ENCODE peak calls at places on chromosomes 3 and 15, in five cellular contexts. O is HT1080, T is cardiac fibroblast, D is hippocampal formation, P is RPMI8226. Z is an unnamed sample.

GRCh38 chr15:67202091-67202490 is 52.4 kb downstream of the AAGAB start:
- DNase-seq in O (no peak), T (no peak), D (no peak), P (no peak), Z (no peak)

GRCh38 chr15:50786871-50787270 is 21.4 kb upstream of the SPPL2A start:
- DNase-seq in O (no peak), T (no peak), D (no peak), P (no peak), Z (no peak)

GRCh38 chr3:119589087-119589773 is 8.5 kb upstream of the PLA1A start:
- DNase-seq in O (no peak), T (no peak), D (no peak), P (no peak), Z (no peak)

GRCh38 chr3:132595036-132595435 is 2.0 kb upstream of the ACKR4 start:
- DNase-seq in O (peak), T (peak), D (no peak), P (no peak), Z (no peak)

GRCh38 chr15:58355352-58355964 is 76.3 kb upstream of the LIPC start:
- DNase-seq in O (no peak), T (no peak), D (no peak), P (no peak), Z (no peak)

GRCh38 chr3:9820543-9820942 is 10.5 kb downstream of the TTLL3 start:
- DNase-seq in O (no peak), T (no peak), D (no peak), P (no peak), Z (no peak)

GRCh38 chr3:158261371-158261991 is 151.6 kb downstream of the RSRC1 start:
- DNase-seq in O (no peak), T (peak), D (no peak), P (no peak), Z (no peak)

GRCh38 chr3:458614-459375 is 262.2 kb downstream of the CHL1 start:
- DNase-seq in O (no peak), T (no peak), D (no peak), P (no peak), Z (no peak)

GRCh38 chr15:30649952-30650929 is 24.3 kb downstream of the ARHGAP11B start:
- DNase-seq in O (peak), T (peak), D (no peak), P (no peak), Z (no peak)

GRCh38 chr3:40608091-40608490 is 83.3 kb downstream of the ZNF621 start:
- DNase-seq in O (no peak), T (no peak), D (no peak), P (no peak), Z (no peak)

GRCh38 chr3:37712918-37713819 is 148.5 kb upstream of the CTDSPL start:
- DNase-seq in O (peak), T (peak), D (no peak), P (no peak), Z (no peak)

GRCh38 chr15:28086175-28086703 is 12.9 kb downstream of the OCA2 start:
- DNase-seq in O (peak), T (peak), D (no peak), P (peak), Z (peak)

GRCh38 chr15:72968531-72968922 is 83.7 kb upstream of the NEO1 start:
- DNase-seq in O (no peak), T (peak), D (no peak), P (peak), Z (no peak)

GRCh38 chr15:79970921-79971434 is at the start of gene BCL2A1:
- DNase-seq in O (peak), T (peak), D (no peak), P (peak), Z (no peak)

GRCh38 chr3:112089956-112090898 is 4.0 kb downstream of the C3orf52 start:
- DNase-seq in O (no peak), T (no peak), D (no peak), P (no peak), Z (no peak)

GRCh38 chr3:156787926-156788663 is 38.1 kb upstream of the LEKR1 start:
- DNase-seq in O (peak), T (peak), D (no peak), P (no peak), Z (no peak)

GRCh38 chr3:107143206-107143605 is 234.0 kb upstream of the CCDC54 start:
- DNase-seq in O (no peak), T (no peak), D (no peak), P (peak), Z (no peak)

GRCh38 chr3:31227152-31227581 is 305.6 kb upstream of the STT3B start:
- DNase-seq in O (no peak), T (no peak), D (no peak), P (peak), Z (no peak)

GRCh38 chr3:126258670-126259069 is 78.3 kb upstream of the ALDH1L1 start:
- DNase-seq in O (peak), T (no peak), D (no peak), P (peak), Z (no peak)

GRCh38 chr15:97012986-97013385 is 682.5 kb downstream of the NR2F2 start:
- DNase-seq in O (no peak), T (no peak), D (no peak), P (no peak), Z (no peak)

GRCh38 chr3:18124501-18124900 is 300.6 kb downstream of the SATB1 start:
- DNase-seq in O (peak), T (peak), D (no peak), P (no peak), Z (no peak)

GRCh38 chr3:14274999-14275961 is 96.7 kb downstream of the LSM3 start:
- DNase-seq in O (no peak), T (peak), D (no peak), P (peak), Z (peak)

GRCh38 chr15:40441736-40442531 is 1.2 kb downstream of the BAHD1 start:
- DNase-seq in O (no peak), T (no peak), D (no peak), P (peak), Z (peak)

GRCh38 chr3:127320529-127321121 is 32.8 kb upstream of the PRR20G start:
- DNase-seq in O (no peak), T (peak), D (no peak), P (peak), Z (no peak)

GRCh38 chr15:96115642-96116041 is 214.9 kb upstream of the NR2F2 start:
- DNase-seq in O (peak), T (peak), D (no peak), P (no peak), Z (no peak)

GRCh38 chr15:80031841-80032240 is 27.6 kb upstream of the ZFAND6 start:
- DNase-seq in O (peak), T (no peak), D (no peak), P (peak), Z (no peak)

GRCh38 chr3:49668861-49669260 is 5.3 kb upstream of the APEH start:
- DNase-seq in O (no peak), T (no peak), D (no peak), P (no peak), Z (no peak)

GRCh38 chr15:53918180-53919079 is 59.8 kb upstream of the UNC13C start:
- DNase-seq in O (no peak), T (no peak), D (no peak), P (peak), Z (peak)

GRCh38 chr15:98858610-98859023 is 149.0 kb downstream of the PGPEP1L start:
- DNase-seq in O (no peak), T (no peak), D (no peak), P (no peak), Z (no peak)

GRCh38 chr15:73081321-73081958 is 29.2 kb downstream of the NEO1 start:
- DNase-seq in O (peak), T (peak), D (no peak), P (peak), Z (no peak)

GRCh38 chr3:150797155-150797554 is 34.2 kb upstream of the SIAH2 start:
- DNase-seq in O (peak), T (peak), D (no peak), P (no peak), Z (no peak)

GRCh38 chr15:78195735-78196201 is 38.6 kb downstream of the ACSBG1 start:
- DNase-seq in O (peak), T (peak), D (no peak), P (peak), Z (peak)

GRCh38 chr15:99542828-99543227 is 23.0 kb upstream of the MEF2A start:
- DNase-seq in O (no peak), T (peak), D (no peak), P (no peak), Z (no peak)

GRCh38 chr3:30996467-30996866 is 102.0 kb upstream of the GADL1 start:
- DNase-seq in O (no peak), T (no peak), D (no peak), P (no peak), Z (no peak)

GRCh38 chr3:172512363-172512762 is 10.9 kb downstream of the TNFSF10 start:
- DNase-seq in O (peak), T (peak), D (peak), P (peak), Z (no peak)

GRCh38 chr3:10932596-10932995 is 60.0 kb upstream of the SLC6A1 start:
- DNase-seq in O (no peak), T (no peak), D (no peak), P (no peak), Z (no peak)

GRCh38 chr15:44325568-44325967 is 37.0 kb downstream of the GOLM2 start:
- DNase-seq in O (no peak), T (no peak), D (no peak), P (no peak), Z (no peak)

GRCh38 chr3:182081096-182081495 is 369.4 kb downstream of the SOX2 start:
- DNase-seq in O (no peak), T (no peak), D (no peak), P (no peak), Z (no peak)

Z was measured in D341Med.